ENCODE peak calls at places on chromosomes 7 and 10, in eight cellular contexts. G is transverse colon, D is adipocyte, B is WERI-Rb-1, I is MM.1S, U is HCT116, M is PC-3, L is psoas muscle. X is an unnamed sample.

GRCh38 chr10:43957267-43958070 is 308.8 kb upstream of the ZNF32 start:
- DNase-seq in G (no peak), D (no peak), B (no peak), I (no peak), U (no peak), M (no peak), L (no peak), X (no peak)

GRCh38 chr10:11685787-11686218 is 56.4 kb upstream of the ECHDC3 start:
- DNase-seq in G (peak; percentile 87), D (peak; percentile 11), B (no peak), I (peak; percentile 11), U (peak; percentile 78), M (peak; percentile 43), L (peak; percentile 66), X (no peak)

GRCh38 chr7:40753455-40753854 is 618.6 kb downstream of the SUGCT start:
- DNase-seq in G (no peak), D (no peak), B (no peak), I (no peak), U (no peak), M (peak; percentile 53), L (no peak), X (no peak)

GRCh38 chr10:14608381-14609001 is 166.2 kb downstream of the FAM107B start:
- DNase-seq in G (no peak), D (no peak), B (no peak), I (peak; percentile 6), U (no peak), M (no peak), L (no peak), X (no peak)

GRCh38 chr7:17934094-17934493 is 6.2 kb downstream of the SNX13 start:
- DNase-seq in G (no peak), D (no peak), B (no peak), I (no peak), U (no peak), M (no peak), L (no peak), X (no peak)

GRCh38 chr10:61904711-61905445 is 3.4 kb downstream of the ARID5B start:
- DNase-seq in G (peak; percentile 30), D (peak; percentile 83), B (no peak), I (peak; percentile 74), U (no peak), M (peak; percentile 96), L (no peak), X (peak; percentile 68)

GRCh38 chr10:30581779-30582380 is 47.7 kb downstream of the LYZL2 start:
- DNase-seq in G (peak; percentile 19), D (peak; percentile 63), B (peak; percentile 25), I (no peak), U (peak; percentile 36), M (peak; percentile 54), L (no peak), X (peak; percentile 23)

GRCh38 chr10:13708256-13708990 is 121.7 kb downstream of the PRPF18 start:
- DNase-seq in G (no peak), D (no peak), B (no peak), I (no peak), U (no peak), M (peak; percentile 74), L (no peak), X (no peak)

GRCh38 chr10:119020627-119020946 is 8.9 kb upstream of the NANOS1 start:
- DNase-seq in G (no peak), D (no peak), B (no peak), I (no peak), U (no peak), M (peak; percentile 7), L (peak; percentile 84), X (no peak)

GRCh38 chr7:4951903-4952636 is 6.9 kb downstream of the MMD2 start:
- DNase-seq in G (no peak), D (peak; percentile 39), B (no peak), I (peak; percentile 28), U (no peak), M (peak; percentile 40), L (no peak), X (peak; percentile 78)

GRCh38 chr10:99920901-99921300 is 88.8 kb downstream of the DNMBP start:
- DNase-seq in G (no peak), D (no peak), B (no peak), I (no peak), U (no peak), M (peak; percentile 86), L (no peak), X (no peak)

GRCh38 chr10:113666682-113667252 is 2.9 kb upstream of the NRAP start:
- DNase-seq in G (no peak), D (no peak), B (no peak), I (no peak), U (no peak), M (no peak), L (no peak), X (no peak)

GRCh38 chr10:88932539-88933256 is 19.9 kb downstream of the ACTA2 start:
- DNase-seq in G (peak; percentile 38), D (peak; percentile 98), B (peak; percentile 46), I (peak; percentile 69), U (peak; percentile 46), M (peak; percentile 86), L (peak; percentile 54), X (no peak)

GRCh38 chr10:34815174-34816066 is at the start of gene PARD3:
- DNase-seq in G (peak; percentile 73), D (peak; percentile 79), B (peak; percentile 67), I (peak; percentile 83), U (no peak), M (peak; percentile 91), L (peak; percentile 88), X (peak; percentile 97)

GRCh38 chr10:77332256-77332655 is 305.4 kb downstream of the KCNMA1 start:
- DNase-seq in G (no peak), D (no peak), B (peak; percentile 98), I (no peak), U (no peak), M (no peak), L (no peak), X (no peak)

GRCh38 chr10:971613-972012 is 16.6 kb upstream of the GTPBP4 start:
- DNase-seq in G (peak; percentile 18), D (no peak), B (no peak), I (no peak), U (no peak), M (no peak), L (no peak), X (no peak)

GRCh38 chr7:151993977-151994676 is 31.3 kb upstream of the GALNT11 start:
- DNase-seq in G (no peak), D (no peak), B (no peak), I (no peak), U (no peak), M (peak; percentile 7), L (no peak), X (peak; percentile 62)

GRCh38 chr7:12493407-12493806 is 77.1 kb upstream of the SCIN start:
- DNase-seq in G (no peak), D (no peak), B (peak; percentile 20), I (no peak), U (no peak), M (peak; percentile 74), L (no peak), X (no peak)

GRCh38 chr10:82429302-82429701 is 554.3 kb downstream of the NRG3 start:
- DNase-seq in G (no peak), D (no peak), B (no peak), I (no peak), U (no peak), M (no peak), L (no peak), X (no peak)
- H3K4me3 ChIP-seq in G (no peak overlapping the region), D (no peak overlapping the region), B (no peak overlapping the region), I (no peak overlapping the region), U (no peak overlapping the region), M (no peak overlapping the region), L (no peak overlapping the region), X (no peak overlapping the region)

GRCh38 chr7:100957832-100958421 is 8.6 kb downstream of the MUC3A start:
- DNase-seq in G (no peak), D (no peak), B (no peak), I (no peak), U (no peak), M (no peak), L (no peak), X (peak; percentile 26)
- H3K27me3 ChIP-seq in G (no peaks in the 10 kb centered on the region), D (peaks cover 64% of the 10 kb centered on the region), B (peaks cover 52% of the 10 kb centered on the region), I (peaks cover 74% of the 10 kb centered on the region), U (peaks cover 38% of the 10 kb centered on the region), M (peaks cover 38% of the 10 kb centered on the region), L (peaks cover 45% of the 10 kb centered on the region), X (no peaks in the 10 kb centered on the region)

DNA sequence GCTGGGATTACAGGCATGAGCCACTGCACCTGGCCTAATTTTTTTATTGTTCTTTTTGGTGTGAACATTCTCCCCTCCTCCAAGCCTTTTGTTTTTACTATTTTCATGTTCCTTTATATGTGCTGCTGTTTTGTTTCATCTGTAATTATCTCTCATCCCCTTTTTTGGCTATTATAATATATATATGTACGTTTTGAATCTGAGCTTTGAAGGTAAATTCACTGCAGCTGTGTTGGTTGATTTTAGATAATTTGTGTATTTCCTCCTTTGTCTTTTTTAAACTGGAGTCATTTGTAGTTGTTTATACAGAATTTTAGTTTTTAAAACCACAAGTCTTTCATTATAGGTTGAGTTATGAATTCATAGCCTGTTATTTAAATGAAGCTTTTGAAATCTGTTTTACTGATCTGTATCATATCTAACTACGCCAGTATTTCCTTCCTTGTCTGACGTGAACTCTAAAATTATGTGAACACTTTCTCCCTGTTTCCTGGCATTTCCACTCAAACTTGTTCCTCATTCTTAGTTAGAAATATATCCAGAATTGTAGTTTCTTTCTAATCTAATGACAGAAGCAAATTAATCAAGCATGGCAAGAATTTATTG is 54.9 kb downstream of the PTEN start:
- DNase-seq in G (no peak), D (no peak), B (no peak), I (no peak), U (no peak), M (no peak), L (no peak), X (no peak)
- H3K36me3 ChIP-seq in G (peaks cover 20% of the 10 kb centered on the region), D (peaks cover 26% of the 10 kb centered on the region), B (peaks cover under 1% of the 10 kb centered on the region), I (peaks cover 3% of the 10 kb centered on the region), U (no peaks in the 10 kb centered on the region), M (no peaks in the 10 kb centered on the region), L (no peaks in the 10 kb centered on the region), X (no peaks in the 10 kb centered on the region)

GRCh38 chr7:72313906-72314305 is 98.2 kb downstream of the CALN1 start:
- DNase-seq in G (no peak), D (no peak), B (no peak), I (no peak), U (no peak), M (no peak), L (no peak), X (no peak)

GRCh38 chr7:72307566-72307965 is 104.6 kb downstream of the CALN1 start:
- DNase-seq in G (no peak), D (no peak), B (no peak), I (no peak), U (no peak), M (no peak), L (no peak), X (no peak)

GRCh38 chr7:72310301-72310700 is 101.8 kb downstream of the CALN1 start:
- DNase-seq in G (no peak), D (no peak), B (no peak), I (no peak), U (no peak), M (no peak), L (no peak), X (no peak)

GRCh38 chr7:72308986-72309385 is 103.2 kb downstream of the CALN1 start:
- DNase-seq in G (no peak), D (no peak), B (no peak), I (no peak), U (no peak), M (no peak), L (no peak), X (no peak)

DNA sequence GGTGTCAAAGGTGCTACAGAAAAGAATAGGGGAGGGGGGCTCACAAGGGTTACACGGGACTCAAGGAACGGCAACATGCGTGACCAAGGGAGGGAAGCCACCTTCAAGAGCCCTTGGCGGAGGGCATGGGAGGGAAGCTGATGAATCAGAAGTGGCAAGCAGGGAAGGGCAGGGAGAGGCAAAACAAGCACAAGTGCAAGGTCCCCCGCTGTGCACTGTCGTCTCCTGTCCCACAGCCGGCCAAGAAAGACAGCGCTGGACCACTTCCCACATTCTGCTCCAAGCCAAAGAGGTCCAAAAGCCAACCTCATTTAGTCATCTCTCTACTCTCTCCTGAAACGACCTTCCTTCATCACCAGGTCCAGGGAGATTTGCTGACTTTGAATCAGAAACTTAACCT is 102.7 kb downstream of the CALN1 start:
- DNase-seq in G (no peak), D (no peak), B (no peak), I (no peak), U (no peak), M (no peak), L (no peak), X (no peak)
- H3K4me3 ChIP-seq in G (no peak overlapping the region), D (no peak overlapping the region), B (no peak overlapping the region), I (no peak overlapping the region), U (no peak overlapping the region), M (no peak overlapping the region), L (no peak overlapping the region), X (no peak overlapping the region)